ENCODE peak calls at places on chromosome 7, in eight cellular contexts. One of them, this sample, is unnamed.

GRCh38 chr7:7911339-7911738 is 57.3 kb upstream of the GLCCI1 start:
- DNase-seq in thoracic aorta: no peak
- DNase-seq in heart left ventricle: no peak
- DNase-seq in tibial artery: no peak
- DNase-seq in SK-N-SH: no peak
- DNase-seq in HFF-Myc: peak; percentile 9
- DNase-seq in Panc1: no peak
- DNase-seq in heart right ventricle: no peak
- DNase-seq in this sample: peak; percentile 83

GRCh38 chr7:100171087-100171681 is 2.8 kb upstream of the GAL3ST4 start:
- DNase-seq in thoracic aorta: no peak
- DNase-seq in heart left ventricle: no peak
- DNase-seq in tibial artery: no peak
- DNase-seq in SK-N-SH: no peak
- DNase-seq in HFF-Myc: no peak
- DNase-seq in Panc1: no peak
- DNase-seq in heart right ventricle: no peak
- DNase-seq in this sample: no peak

GRCh38 chr7:115183431-115184057 is 261.6 kb downstream of the MDFIC start:
- DNase-seq in thoracic aorta: no peak
- DNase-seq in heart left ventricle: no peak
- DNase-seq in tibial artery: no peak
- DNase-seq in SK-N-SH: no peak
- DNase-seq in HFF-Myc: no peak
- DNase-seq in Panc1: no peak
- DNase-seq in heart right ventricle: no peak
- DNase-seq in this sample: peak; percentile 21

GRCh38 chr7:36734731-36735130 is 10.4 kb upstream of the AOAH start:
- DNase-seq in thoracic aorta: no peak
- DNase-seq in heart left ventricle: no peak
- DNase-seq in tibial artery: no peak
- DNase-seq in SK-N-SH: no peak
- DNase-seq in HFF-Myc: no peak
- DNase-seq in Panc1: no peak
- DNase-seq in heart right ventricle: no peak
- DNase-seq in this sample: no peak

GRCh38 chr7:1562611-1563051 is 6.6 kb upstream of the TMEM184A start:
- DNase-seq in thoracic aorta: no peak
- DNase-seq in heart left ventricle: no peak
- DNase-seq in tibial artery: no peak
- DNase-seq in SK-N-SH: peak; percentile 66
- DNase-seq in HFF-Myc: no peak
- DNase-seq in Panc1: no peak
- DNase-seq in heart right ventricle: no peak
- DNase-seq in this sample: no peak

GRCh38 chr7:157653827-157654207 is 317.0 kb downstream of the DNAJB6 start:
- DNase-seq in thoracic aorta: no peak
- DNase-seq in heart left ventricle: no peak
- DNase-seq in tibial artery: no peak
- DNase-seq in SK-N-SH: no peak
- DNase-seq in HFF-Myc: no peak
- DNase-seq in Panc1: no peak
- DNase-seq in heart right ventricle: no peak
- DNase-seq in this sample: no peak

GRCh38 chr7:132558815-132559214 is 17.5 kb downstream of the PLXNA4 start:
- DNase-seq in thoracic aorta: no peak
- DNase-seq in heart left ventricle: no peak
- DNase-seq in tibial artery: no peak
- DNase-seq in SK-N-SH: no peak
- DNase-seq in HFF-Myc: no peak
- DNase-seq in Panc1: no peak
- DNase-seq in heart right ventricle: no peak
- DNase-seq in this sample: no peak

GRCh38 chr7:66741-67140 is 125.6 kb upstream of the FAM20C start:
- DNase-seq in thoracic aorta: no peak
- DNase-seq in heart left ventricle: no peak
- DNase-seq in tibial artery: no peak
- DNase-seq in SK-N-SH: no peak
- DNase-seq in HFF-Myc: no peak
- DNase-seq in Panc1: no peak
- DNase-seq in heart right ventricle: no peak
- DNase-seq in this sample: no peak

GRCh38 chr7:28405662-28406061 is 6.7 kb upstream of the CREB5 start:
- DNase-seq in thoracic aorta: peak; percentile 62
- DNase-seq in heart left ventricle: peak; percentile 76
- DNase-seq in tibial artery: peak; percentile 68
- DNase-seq in SK-N-SH: no peak
- DNase-seq in HFF-Myc: peak; percentile 47
- DNase-seq in Panc1: no peak
- DNase-seq in heart right ventricle: no peak
- DNase-seq in this sample: peak; percentile 98

GRCh38 chr7:24732646-24733413 is 24.4 kb downstream of the GSDME start:
- DNase-seq in thoracic aorta: no peak
- DNase-seq in heart left ventricle: no peak
- DNase-seq in tibial artery: no peak
- DNase-seq in SK-N-SH: no peak
- DNase-seq in HFF-Myc: no peak
- DNase-seq in Panc1: no peak
- DNase-seq in heart right ventricle: no peak
- DNase-seq in this sample: peak; percentile 76

GRCh38 chr7:4958477-4959301 is at the start of gene MMD2:
- DNase-seq in thoracic aorta: no peak
- DNase-seq in heart left ventricle: no peak
- DNase-seq in tibial artery: no peak
- DNase-seq in SK-N-SH: peak; percentile 92
- DNase-seq in HFF-Myc: no peak
- DNase-seq in Panc1: no peak
- DNase-seq in heart right ventricle: no peak
- DNase-seq in this sample: no peak

GRCh38 chr7:130921391-130922180 is 187.6 kb upstream of the KLF14 start:
- DNase-seq in thoracic aorta: peak; percentile 54
- DNase-seq in heart left ventricle: peak; percentile 72
- DNase-seq in tibial artery: peak; percentile 67
- DNase-seq in SK-N-SH: no peak
- DNase-seq in HFF-Myc: no peak
- DNase-seq in Panc1: no peak
- DNase-seq in heart right ventricle: peak; percentile 43
- DNase-seq in this sample: peak; percentile 98

GRCh38 chr7:11228515-11228914 is 254.8 kb downstream of the PHF14 start:
- DNase-seq in thoracic aorta: no peak
- DNase-seq in heart left ventricle: peak; percentile 42
- DNase-seq in tibial artery: peak; percentile 95
- DNase-seq in SK-N-SH: no peak
- DNase-seq in HFF-Myc: no peak
- DNase-seq in Panc1: no peak
- DNase-seq in heart right ventricle: peak; percentile 63
- DNase-seq in this sample: no peak

GRCh38 chr7:47690902-47691558 is 109.1 kb upstream of the TNS3 start:
- DNase-seq in thoracic aorta: no peak
- DNase-seq in heart left ventricle: no peak
- DNase-seq in tibial artery: no peak
- DNase-seq in SK-N-SH: no peak
- DNase-seq in HFF-Myc: peak; percentile 87
- DNase-seq in Panc1: no peak
- DNase-seq in heart right ventricle: no peak
- DNase-seq in this sample: peak; percentile 90

GRCh38 chr7:73526892-73527821 is 5.1 kb upstream of the BAZ1B start:
- DNase-seq in thoracic aorta: no peak
- DNase-seq in heart left ventricle: no peak
- DNase-seq in tibial artery: no peak
- DNase-seq in SK-N-SH: peak; percentile 55
- DNase-seq in HFF-Myc: no peak
- DNase-seq in Panc1: no peak
- DNase-seq in heart right ventricle: no peak
- DNase-seq in this sample: no peak

GRCh38 chr7:38660427-38661099 is 29.4 kb upstream of the AMPH start:
- DNase-seq in thoracic aorta: no peak
- DNase-seq in heart left ventricle: no peak
- DNase-seq in tibial artery: no peak
- DNase-seq in SK-N-SH: peak; percentile 61
- DNase-seq in HFF-Myc: peak; percentile 41
- DNase-seq in Panc1: peak; percentile 35
- DNase-seq in heart right ventricle: no peak
- DNase-seq in this sample: peak; percentile 51

GRCh38 chr7:103466814-103467213 is 20.8 kb upstream of the SLC26A5 start:
- DNase-seq in thoracic aorta: no peak
- DNase-seq in heart left ventricle: no peak
- DNase-seq in tibial artery: no peak
- DNase-seq in SK-N-SH: no peak
- DNase-seq in HFF-Myc: no peak
- DNase-seq in Panc1: no peak
- DNase-seq in heart right ventricle: no peak
- DNase-seq in this sample: no peak
- H3K4me3 ChIP-seq in thoracic aorta: no peak overlapping the region
- H3K4me3 ChIP-seq in heart left ventricle: no peak overlapping the region
- H3K4me3 ChIP-seq in tibial artery: no peak overlapping the region
- H3K4me3 ChIP-seq in SK-N-SH: no peak overlapping the region
- H3K4me3 ChIP-seq in HFF-Myc: no peak overlapping the region
- H3K4me3 ChIP-seq in Panc1: no peak overlapping the region
- H3K4me3 ChIP-seq in heart right ventricle: no peak overlapping the region
- H3K4me3 ChIP-seq in this sample: no peak overlapping the region

GRCh38 chr7:128872394-128872824 is 9.8 kb downstream of the ATP6V1F start:
- DNase-seq in thoracic aorta: no peak
- DNase-seq in heart left ventricle: no peak
- DNase-seq in tibial artery: no peak
- DNase-seq in SK-N-SH: no peak
- DNase-seq in HFF-Myc: no peak
- DNase-seq in Panc1: no peak
- DNase-seq in heart right ventricle: no peak
- DNase-seq in this sample: no peak
- TF ChIP-seq CTCF in thoracic aorta: no peak
- TF ChIP-seq CTCF in heart left ventricle: no peak
- TF ChIP-seq CTCF in tibial artery: no peak
- TF ChIP-seq CTCF in SK-N-SH: peak; percentile 36
- TF ChIP-seq CTCF in HFF-Myc: no peak
- TF ChIP-seq CTCF in Panc1: peak; percentile 55
- TF ChIP-seq CTCF in heart right ventricle: no peak
- TF ChIP-seq CTCF in this sample: no peak

DNA sequence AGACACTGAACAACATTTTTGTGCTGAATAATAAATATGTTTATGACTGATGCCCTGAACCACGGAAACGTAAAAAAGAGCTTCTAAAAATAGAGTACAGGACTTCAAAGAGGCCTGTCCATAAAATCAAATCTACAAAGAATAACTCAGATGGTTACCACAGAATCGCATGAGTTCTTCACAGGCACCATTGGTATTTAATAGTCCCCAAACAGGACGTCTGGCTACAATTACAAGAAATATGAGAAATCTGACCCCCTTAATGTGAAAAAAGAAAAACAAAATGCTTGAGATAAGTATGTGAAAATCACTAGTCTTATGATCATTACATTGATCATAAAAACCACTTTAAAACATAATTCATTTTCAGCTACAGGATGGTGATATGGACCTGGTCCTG is 20.8 kb downstream of the CYTH3 start:
- DNase-seq in thoracic aorta: no peak
- DNase-seq in heart left ventricle: no peak
- DNase-seq in tibial artery: no peak
- DNase-seq in SK-N-SH: no peak
- DNase-seq in HFF-Myc: no peak
- DNase-seq in Panc1: no peak
- DNase-seq in heart right ventricle: no peak
- DNase-seq in this sample: no peak
- H3K4me3 ChIP-seq in thoracic aorta: peak overlapping the region; percentile 15
- H3K4me3 ChIP-seq in heart left ventricle: no peak overlapping the region
- H3K4me3 ChIP-seq in tibial artery: no peak overlapping the region
- H3K4me3 ChIP-seq in SK-N-SH: no peak overlapping the region
- H3K4me3 ChIP-seq in HFF-Myc: no peak overlapping the region
- H3K4me3 ChIP-seq in Panc1: no peak overlapping the region
- H3K4me3 ChIP-seq in heart right ventricle: no peak overlapping the region
- H3K4me3 ChIP-seq in this sample: no peak overlapping the region

GRCh38 chr7:33981686-33982424 is 76.5 kb downstream of the BMPER start:
- DNase-seq in thoracic aorta: no peak
- DNase-seq in heart left ventricle: no peak
- DNase-seq in tibial artery: no peak
- DNase-seq in SK-N-SH: no peak
- DNase-seq in HFF-Myc: no peak
- DNase-seq in Panc1: no peak
- DNase-seq in heart right ventricle: no peak
- DNase-seq in this sample: peak; percentile 39

GRCh38 chr7:33979300-33979806 is 74.0 kb downstream of the BMPER start:
- DNase-seq in thoracic aorta: no peak
- DNase-seq in heart left ventricle: no peak
- DNase-seq in tibial artery: no peak
- DNase-seq in SK-N-SH: no peak
- DNase-seq in HFF-Myc: no peak
- DNase-seq in Panc1: no peak
- DNase-seq in heart right ventricle: no peak
- DNase-seq in this sample: no peak

GRCh38 chr7:33979807-33980355 is 74.5 kb downstream of the BMPER start:
- DNase-seq in thoracic aorta: no peak
- DNase-seq in heart left ventricle: no peak
- DNase-seq in tibial artery: no peak
- DNase-seq in SK-N-SH: no peak
- DNase-seq in HFF-Myc: peak; percentile 63
- DNase-seq in Panc1: no peak
- DNase-seq in heart right ventricle: no peak
- DNase-seq in this sample: peak; percentile 97

GRCh38 chr7:33981221-33981620 is 75.9 kb downstream of the BMPER start:
- DNase-seq in thoracic aorta: no peak
- DNase-seq in heart left ventricle: no peak
- DNase-seq in tibial artery: no peak
- DNase-seq in SK-N-SH: no peak
- DNase-seq in HFF-Myc: no peak
- DNase-seq in Panc1: no peak
- DNase-seq in heart right ventricle: no peak
- DNase-seq in this sample: no peak

GRCh38 chr7:33982425-33982786 is 77.1 kb downstream of the BMPER start:
- DNase-seq in thoracic aorta: no peak
- DNase-seq in heart left ventricle: no peak
- DNase-seq in tibial artery: no peak
- DNase-seq in SK-N-SH: no peak
- DNase-seq in HFF-Myc: peak; percentile 59
- DNase-seq in Panc1: no peak
- DNase-seq in heart right ventricle: no peak
- DNase-seq in this sample: peak; percentile 82
- TF ChIP-seq CTCF in thoracic aorta: no peak
- TF ChIP-seq CTCF in heart left ventricle: no peak
- TF ChIP-seq CTCF in tibial artery: no peak
- TF ChIP-seq CTCF in SK-N-SH: peak; percentile 84
- TF ChIP-seq CTCF in HFF-Myc: peak; percentile 66
- TF ChIP-seq CTCF in Panc1: peak; percentile 19
- TF ChIP-seq CTCF in heart right ventricle: no peak
- TF ChIP-seq CTCF in this sample: peak; percentile 79

GRCh38 chr7:44982970-44983369 is 4.2 kb upstream of the MYO1G start:
- DNase-seq in thoracic aorta: no peak
- DNase-seq in heart left ventricle: no peak
- DNase-seq in tibial artery: no peak
- DNase-seq in SK-N-SH: no peak
- DNase-seq in HFF-Myc: no peak
- DNase-seq in Panc1: no peak
- DNase-seq in heart right ventricle: no peak
- DNase-seq in this sample: no peak
- H3K4me3 ChIP-seq in thoracic aorta: no peak overlapping the region
- H3K4me3 ChIP-seq in heart left ventricle: no peak overlapping the region
- H3K4me3 ChIP-seq in tibial artery: no peak overlapping the region
- H3K4me3 ChIP-seq in SK-N-SH: no peak overlapping the region
- H3K4me3 ChIP-seq in HFF-Myc: peak overlapping the region; percentile 98
- H3K4me3 ChIP-seq in Panc1: no peak overlapping the region
- H3K4me3 ChIP-seq in heart right ventricle: no peak overlapping the region
- H3K4me3 ChIP-seq in this sample: no peak overlapping the region